ENCODE peak calls at places on chromosomes 13 and 19, in ten cellular contexts. O is WTC11, V is BJ, R is brain microvascular endothelial cell, J is heart left ventricle, S is astrocyte of the spinal cord, G is ovary, Y is psoas muscle, B is testis, T is MCF 10A. N is an unnamed sample.

GRCh38 chr19:22945560-22945959 is 57.4 kb downstream of the ZNF728 start:
- DNase-seq in Y (no peak), S (peak; percentile 16), J (no peak), G (no peak), V (no peak), B (peak; percentile 21), O (no peak), R (no peak), T (peak; percentile 38), N (no peak)

GRCh38 chr13:30734434-30734833 is 909 bp upstream of the ALOX5AP start:
- DNase-seq in Y (no peak), O (no peak), R (no peak), J (no peak), V (no peak), T (peak; percentile 45), G (no peak), B (no peak), S (peak; percentile 64), N (no peak)

GRCh38 chr13:35917942-35918645 is 213.1 kb downstream of the DCLK1 start:
- DNase-seq in B (no peak), Y (no peak), T (no peak), J (no peak), G (no peak), O (no peak), R (no peak), V (no peak), S (no peak), N (no peak)

GRCh38 chr13:34594507-34594906 is 347.6 kb upstream of the NBEA start:
- DNase-seq in T (no peak), O (no peak), J (no peak), B (no peak), Y (no peak), V (no peak), G (no peak), S (no peak), R (no peak), N (no peak)

GRCh38 chr13:25286308-25286968 is 850 bp downstream of the MTMR6 start:
- DNase-seq in S (peak; percentile 48), Y (no peak), B (peak; percentile 61), V (no peak), O (no peak), G (no peak), J (no peak), R (peak; percentile 47), T (peak; percentile 50), N (peak; percentile 61)

GRCh38 chr13:106513025-106513424 is 22.4 kb downstream of the EFNB2 start:
- DNase-seq in R (peak; percentile 29), J (no peak), Y (no peak), T (peak; percentile 78), V (no peak), B (no peak), S (peak; percentile 81), O (no peak), G (no peak), N (no peak)

GRCh38 chr19:35995655-35995993 is 636 bp downstream of the SDHAF1 start:
- DNase-seq in J (peak; percentile 33), B (peak; percentile 58), V (no peak), Y (peak; percentile 46), S (peak; percentile 11), O (peak; percentile 76), T (peak; percentile 34), G (peak; percentile 59), R (no peak), N (peak; percentile 46)

GRCh38 chr19:48967346-48968178 is 2.5 kb downstream of the FTL start:
- DNase-seq in R (no peak), V (no peak), O (no peak), Y (peak; percentile 44), B (peak; percentile 59), T (peak; percentile 24), G (no peak), S (no peak), J (peak; percentile 58), N (peak; percentile 63)

GRCh38 chr19:2455481-2456300 is 1.1 kb downstream of the LMNB2 start:
- DNase-seq in S (no peak), T (peak; percentile 30), B (peak; percentile 31), R (no peak), O (peak; percentile 28), V (no peak), G (no peak), J (no peak), Y (peak; percentile 40), N (peak; percentile 36)

GRCh38 chr13:110116072-110116487 is 190.9 kb downstream of the COL4A1 start:
- DNase-seq in Y (peak; percentile 70), B (peak; percentile 81), J (peak; percentile 57), V (no peak), O (peak; percentile 82), R (no peak), S (peak; percentile 49), G (no peak), T (no peak), N (peak; percentile 67)

GRCh38 chr13:75480691-75481175 is 1.2 kb downstream of the TBC1D4 start:
- DNase-seq in J (peak; percentile 46), G (peak; percentile 65), S (peak; percentile 58), T (peak; percentile 59), R (no peak), V (no peak), O (peak; percentile 58), B (peak; percentile 58), Y (peak; percentile 45), N (peak; percentile 75)

GRCh38 chr19:2079865-2080301 is 16.2 kb downstream of the MOB3A start:
- DNase-seq in G (no peak), R (no peak), J (no peak), S (no peak), O (no peak), V (no peak), T (no peak), B (no peak), Y (no peak), N (no peak)

GRCh38 chr13:112690242-112690943 is 555 bp downstream of the ATP11A start:
- DNase-seq in V (no peak), G (no peak), B (no peak), R (no peak), S (peak; percentile 26), T (peak; percentile 36), Y (peak; percentile 56), O (peak; percentile 49), J (peak; percentile 57), N (peak; percentile 52)

GRCh38 chr19:6819323-6819722 is 46.8 kb downstream of the VAV1 start:
- DNase-seq in R (no peak), Y (no peak), V (no peak), S (no peak), G (no peak), B (no peak), T (no peak), O (no peak), J (no peak), N (no peak)

GRCh38 chr19:38425810-38426466 is at the start of gene RASGRP4:
- DNase-seq in G (no peak), B (no peak), V (no peak), T (no peak), Y (no peak), S (no peak), J (peak; percentile 29), R (no peak), O (peak; percentile 45), N (no peak)

GRCh38 chr13:61358599-61358998 is 57.0 kb downstream of the PCDH20 start:
- DNase-seq in G (no peak), Y (no peak), R (no peak), O (no peak), B (no peak), S (no peak), V (no peak), T (no peak), J (no peak), N (no peak)

GRCh38 chr13:72346716-72347115 is 380.7 kb downstream of the MZT1 start:
- DNase-seq in V (no peak), Y (no peak), O (no peak), R (no peak), B (no peak), J (no peak), S (no peak), T (no peak), G (no peak), N (no peak)

GRCh38 chr13:72342364-72342763 is 385.1 kb downstream of the MZT1 start:
- DNase-seq in B (no peak), V (no peak), S (no peak), O (no peak), T (no peak), Y (no peak), R (no peak), J (no peak), G (no peak), N (no peak)

DNA sequence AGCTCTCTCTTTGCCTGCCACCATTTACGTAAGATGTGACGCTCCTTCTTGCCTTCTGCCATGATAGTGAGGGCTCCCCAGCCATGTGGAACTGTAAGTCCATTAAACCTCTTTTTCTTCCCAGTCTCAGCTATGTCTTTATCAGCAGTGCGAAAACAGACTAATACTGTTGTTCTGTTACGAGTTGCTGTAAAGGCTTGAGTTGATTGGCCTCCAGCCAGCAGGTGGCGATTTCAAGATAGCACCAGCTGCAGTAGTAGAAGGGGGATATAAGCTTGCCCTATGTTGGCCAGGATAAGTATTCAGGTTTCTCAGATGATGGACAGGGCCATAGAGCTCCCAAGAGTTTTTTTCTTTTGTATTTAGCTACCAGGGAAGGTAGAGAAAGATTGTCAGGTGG is 385.5 kb downstream of the MZT1 start:
- DNase-seq in J (no peak), Y (no peak), S (no peak), B (no peak), O (peak; percentile 17), R (no peak), G (no peak), V (no peak), T (peak; percentile 5), N (no peak)
- TF ChIP-seq CTCF in J (no peak), Y (no peak), S (no peak), B (no peak), O (no peak), R (no peak), G (no peak), V (no peak), T (no peak), N (no peak)

DNA sequence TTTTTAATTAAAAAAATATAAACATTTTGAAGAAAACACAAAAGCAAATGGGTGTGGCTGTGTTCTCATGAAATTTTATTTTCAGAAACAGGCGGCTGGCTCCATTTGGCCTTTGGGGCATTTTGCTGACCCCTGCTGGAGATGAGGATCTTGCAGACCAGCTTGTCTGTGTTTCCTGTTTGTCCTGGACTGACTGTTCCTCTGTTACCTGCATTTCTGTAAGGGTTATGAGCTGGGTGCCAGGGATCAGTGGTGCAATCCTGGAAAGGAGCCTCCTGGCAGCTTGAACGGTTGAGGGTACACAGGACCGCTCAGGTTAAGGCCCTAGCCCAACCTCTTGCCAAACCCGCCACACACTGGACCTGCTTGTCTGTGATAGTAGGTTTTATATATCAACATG is 49.9 kb downstream of the ZNF787 start:
- DNase-seq in J (no peak), O (no peak), T (peak; percentile 25), B (no peak), G (no peak), Y (no peak), V (no peak), S (no peak), R (no peak), N (no peak)
- TF ChIP-seq CTCF in J (no peak), O (no peak), T (peak; percentile 9), B (no peak), G (no peak), Y (no peak), V (peak; percentile 32), S (no peak), R (peak; percentile 37), N (no peak)

GRCh38 chr13:97749174-97749573 is 204.3 kb upstream of the IPO5 start:
- DNase-seq in J (no peak), T (peak; percentile 93), B (peak; percentile 25), V (no peak), O (no peak), G (no peak), Y (no peak), R (no peak), S (no peak), N (no peak)
- TF ChIP-seq CTCF in J (no peak), T (peak; percentile 44), B (no peak), V (no peak), O (no peak), G (no peak), Y (no peak), R (peak; percentile 33), S (no peak), N (no peak)

GRCh38 chr13:102701331-102701730 is 6.5 kb upstream of the METTL21C start:
- DNase-seq in G (no peak), B (no peak), T (no peak), V (no peak), R (no peak), O (no peak), S (no peak), Y (no peak), J (no peak), N (no peak)
- TF ChIP-seq CTCF in G (no peak), B (no peak), T (no peak), V (no peak), R (no peak), O (no peak), S (no peak), Y (no peak), J (no peak), N (no peak)

N was measured in adrenal gland.